ENCODE peak calls at places on chromosomes 11 and 22, in ten cellular contexts. G is stimulated activated CD4-positive, alpha-beta T cell treated with anti-CD3 and anti-CD28 coated beads, Interleukin-1b, Interleukin-23, amount 100 ng/mL, for 24 hours; X is ELF-1; E is DMS 273 treated with DMSO at 0.1 percent for 48 hours; W is activated naive CD4-positive, alpha-beta T cell treated with anti-CD3 and anti-CD28 coated beads, Interleukin-2, amount 10 ng/mL, durations not matched to agents 7 days and 5 days; Q is RWPE2; Y is activated CD4-positive, alpha-beta T cell treated with anti-CD3 and anti-CD28 coated beads, Interleukin-2, amount 10 ng/mL, durations not matched to agents 7 days and 5 days; M is head of caudate nucleus; J is OCI-LY7; F is effector memory CD8-positive, alpha-beta T cell. U is an unnamed sample.

GRCh38 chr11:44189986-44190882 is 94.8 kb downstream of the EXT2 start:
- DNase-seq in G (no peak), F (no peak), X (no peak), Q (no peak), W (no peak), Y (no peak), E (no peak), M (no peak), J (no peak), U (no peak)

GRCh38 chr11:100759856-100760255 is 72.8 kb downstream of the ARHGAP42 start:
- DNase-seq in W (no peak), J (no peak), X (no peak), G (no peak), E (no peak), Q (no peak), F (no peak), Y (no peak), M (no peak), U (no peak)

GRCh38 chr22:22042009-22042408 is 59.4 kb upstream of the TOP3B start:
- DNase-seq in X (no peak), Y (no peak), Q (no peak), M (no peak), F (no peak), W (no peak), G (no peak), J (peak; percentile 71), E (no peak), U (no peak)

GRCh38 chr11:126431401-126432064 is 76.0 kb downstream of the ST3GAL4 start:
- DNase-seq in J (no peak), M (no peak), Q (no peak), E (no peak), F (no peak), X (no peak), W (no peak), G (no peak), Y (no peak), U (no peak)

GRCh38 chr11:33620423-33621120 is 80.1 kb downstream of the C11orf91 start:
- DNase-seq in F (no peak), J (no peak), X (no peak), Y (no peak), Q (no peak), M (no peak), E (no peak), W (no peak), G (no peak), U (no peak)

GRCh38 chr11:130448416-130449068 is at the start of gene ADAMTS15:
- DNase-seq in E (peak; percentile 65), G (no peak), W (peak; percentile 65), M (peak; percentile 35), Y (peak; percentile 48), Q (peak; percentile 84), F (no peak), J (no peak), X (peak; percentile 94), U (no peak)

GRCh38 chr11:9714540-9714939 is 50.7 kb downstream of the SWAP70 start:
- DNase-seq in G (no peak), W (no peak), X (no peak), F (no peak), Y (no peak), M (no peak), Q (no peak), E (no peak), J (no peak), U (no peak)

GRCh38 chr11:66240781-66241136 is 27.7 kb upstream of the RAB1B start:
- DNase-seq in W (no peak), G (no peak), M (no peak), E (no peak), X (no peak), Q (no peak), Y (no peak), J (no peak), F (no peak), U (no peak)

GRCh38 chr11:76267563-76267962 is 61.3 kb upstream of the WNT11 start:
- DNase-seq in W (no peak), E (no peak), G (no peak), X (no peak), Y (no peak), M (no peak), J (no peak), Q (no peak), F (no peak), U (no peak)

GRCh38 chr11:72816404-72816990 is 2.3 kb downstream of the ATG16L2 start:
- DNase-seq in W (no peak), M (no peak), Q (no peak), J (no peak), E (no peak), G (no peak), X (peak; percentile 65), F (no peak), Y (no peak), U (no peak)

GRCh38 chr11:3138178-3139085 is 26.7 kb downstream of the OSBPL5 start:
- DNase-seq in M (no peak), J (no peak), Q (peak; percentile 55), W (no peak), F (no peak), Y (no peak), G (no peak), X (no peak), E (no peak), U (no peak)

GRCh38 chr11:111331711-111332479 is 33.5 kb downstream of the POU2AF3 start:
- DNase-seq in Q (no peak), M (no peak), J (no peak), X (no peak), E (no peak), G (no peak), Y (no peak), F (no peak), W (no peak), U (no peak)

GRCh38 chr11:44989831-44990566 is 39.3 kb upstream of the TP53I11 start:
- DNase-seq in Q (no peak), J (no peak), Y (no peak), E (peak; percentile 58), X (no peak), W (no peak), M (no peak), G (no peak), F (no peak), U (no peak)

GRCh38 chr11:68199295-68199987 is 13.7 kb downstream of the KMT5B start:
- DNase-seq in Y (no peak), M (no peak), F (no peak), G (no peak), J (no peak), E (no peak), Q (no peak), X (no peak), W (no peak), U (no peak)

GRCh38 chr11:45876401-45876800 is 9.1 kb upstream of the MAPK8IP1 start:
- DNase-seq in F (no peak), Q (no peak), W (no peak), X (peak; percentile 33), Y (no peak), J (no peak), M (no peak), G (no peak), E (no peak), U (no peak)

GRCh38 chr11:128157423-128158298 is 429.7 kb downstream of the ETS1 start:
- DNase-seq in Y (peak; percentile 74), X (peak; percentile 73), J (peak; percentile 80), W (peak; percentile 66), G (peak; percentile 47), Q (no peak), E (peak; percentile 41), M (peak; percentile 73), F (peak; percentile 65), U (peak; percentile 44)

GRCh38 chr11:1921576-1922141 is 2.2 kb downstream of the TNNT3 start:
- DNase-seq in W (no peak), J (no peak), Y (no peak), F (no peak), G (no peak), X (no peak), Q (peak; percentile 64), E (no peak), M (peak; percentile 51), U (no peak)

GRCh38 chr11:71518506-71519471 is 8.3 kb upstream of the KRTAP5-7 start:
- DNase-seq in X (no peak), F (no peak), G (no peak), Y (no peak), J (no peak), W (no peak), E (no peak), M (no peak), Q (no peak), U (no peak)